ENCODE peak calls at places on chromosome 12, in five cellular contexts. One of them, this sample, is unnamed.
A peak's percentile ranks its signal among the peaks of the same experiment; 100 is the strongest.

GRCh38 chr12:132151145-132151765 is 7.0 kb downstream of the NOC4L start:
- DNase-seq in OCI-LY7: no peak
- DNase-seq in adrenal gland: no peak
- DNase-seq in mesothelial cell of epicardium: peak; percentile 20
- DNase-seq in AG04450: no peak
- DNase-seq in this sample: no peak

GRCh38 chr12:52139579-52140062 is 52.2 kb downstream of the KRT80 start:
- DNase-seq in OCI-LY7: peak; percentile 45
- DNase-seq in adrenal gland: no peak
- DNase-seq in mesothelial cell of epicardium: no peak
- DNase-seq in AG04450: no peak
- DNase-seq in this sample: no peak

GRCh38 chr12:47282206-47282605 is 202.4 kb upstream of the AMIGO2 start:
- DNase-seq in OCI-LY7: no peak
- DNase-seq in adrenal gland: no peak
- DNase-seq in mesothelial cell of epicardium: no peak
- DNase-seq in AG04450: no peak
- DNase-seq in this sample: no peak

GRCh38 chr12:82660541-82661325 is 26.0 kb upstream of the TMTC2 start:
- DNase-seq in OCI-LY7: no peak
- DNase-seq in adrenal gland: no peak
- DNase-seq in mesothelial cell of epicardium: no peak
- DNase-seq in AG04450: no peak
- DNase-seq in this sample: no peak

GRCh38 chr12:99130808-99131538 is 485.9 kb downstream of the APAF1 start:
- DNase-seq in OCI-LY7: no peak
- DNase-seq in adrenal gland: no peak
- DNase-seq in mesothelial cell of epicardium: no peak
- DNase-seq in AG04450: no peak
- DNase-seq in this sample: peak; percentile 30

GRCh38 chr12:7966558-7966957 is 30.6 kb upstream of the SLC2A3 start:
- DNase-seq in OCI-LY7: no peak
- DNase-seq in adrenal gland: no peak
- DNase-seq in mesothelial cell of epicardium: no peak
- DNase-seq in AG04450: no peak
- DNase-seq in this sample: no peak

GRCh38 chr12:12172106-12172511 is 94.7 kb downstream of the LRP6 start:
- DNase-seq in OCI-LY7: no peak
- DNase-seq in adrenal gland: no peak
- DNase-seq in mesothelial cell of epicardium: no peak
- DNase-seq in AG04450: no peak
- DNase-seq in this sample: peak; percentile 14

GRCh38 chr12:96112733-96113132 is 77.3 kb upstream of the LTA4H start:
- DNase-seq in OCI-LY7: no peak
- DNase-seq in adrenal gland: no peak
- DNase-seq in mesothelial cell of epicardium: no peak
- DNase-seq in AG04450: no peak
- DNase-seq in this sample: no peak

GRCh38 chr12:18171571-18171970 is 81.6 kb upstream of the RERGL start:
- DNase-seq in OCI-LY7: no peak
- DNase-seq in adrenal gland: no peak
- DNase-seq in mesothelial cell of epicardium: no peak
- DNase-seq in AG04450: no peak
- DNase-seq in this sample: no peak

GRCh38 chr12:32116897-32117296 is 10.2 kb downstream of the BICD1 start:
- DNase-seq in OCI-LY7: no peak
- DNase-seq in adrenal gland: no peak
- DNase-seq in mesothelial cell of epicardium: no peak
- DNase-seq in AG04450: no peak
- DNase-seq in this sample: no peak

GRCh38 chr12:64724201-64724745 is 34.9 kb downstream of the GNS start:
- DNase-seq in OCI-LY7: no peak
- DNase-seq in adrenal gland: peak; percentile 69
- DNase-seq in mesothelial cell of epicardium: no peak
- DNase-seq in AG04450: no peak
- DNase-seq in this sample: no peak

GRCh38 chr12:110689601-110690430 is 901 bp upstream of the HVCN1 start:
- DNase-seq in OCI-LY7: peak; percentile 52
- DNase-seq in adrenal gland: no peak
- DNase-seq in mesothelial cell of epicardium: no peak
- DNase-seq in AG04450: no peak
- DNase-seq in this sample: peak; percentile 84

GRCh38 chr12:52250048-52250990 is 17.3 kb downstream of the KRT7 start:
- DNase-seq in OCI-LY7: no peak
- DNase-seq in adrenal gland: no peak
- DNase-seq in mesothelial cell of epicardium: no peak
- DNase-seq in AG04450: no peak
- DNase-seq in this sample: peak; percentile 10

GRCh38 chr12:110067531-110067930 is 19.2 kb upstream of the C12orf76 start:
- DNase-seq in OCI-LY7: no peak
- DNase-seq in adrenal gland: no peak
- DNase-seq in mesothelial cell of epicardium: no peak
- DNase-seq in AG04450: no peak
- DNase-seq in this sample: no peak

GRCh38 chr12:113086249-113087164 is 30.0 kb downstream of the DTX1 start:
- DNase-seq in OCI-LY7: peak; percentile 88
- DNase-seq in adrenal gland: no peak
- DNase-seq in mesothelial cell of epicardium: no peak
- DNase-seq in AG04450: no peak
- DNase-seq in this sample: no peak

GRCh38 chr12:4648499-4649357 is at the start of the genes AKAP3 and NDUFA9:
- DNase-seq in OCI-LY7: peak; percentile 81
- DNase-seq in adrenal gland: peak; percentile 90
- DNase-seq in mesothelial cell of epicardium: peak; percentile 50
- DNase-seq in AG04450: peak; percentile 61
- DNase-seq in this sample: peak; percentile 76

GRCh38 chr12:103851127-103851526 is 10.1 kb upstream of the NT5DC3 start:
- DNase-seq in OCI-LY7: no peak
- DNase-seq in adrenal gland: no peak
- DNase-seq in mesothelial cell of epicardium: no peak
- DNase-seq in AG04450: no peak
- DNase-seq in this sample: no peak

GRCh38 chr12:191541-191940 is 22.4 kb downstream of the SLC6A12 start:
- DNase-seq in OCI-LY7: no peak
- DNase-seq in adrenal gland: no peak
- DNase-seq in mesothelial cell of epicardium: no peak
- DNase-seq in AG04450: no peak
- DNase-seq in this sample: no peak

GRCh38 chr12:131117438-131118245 is 163.9 kb downstream of the ADGRD1 start:
- DNase-seq in OCI-LY7: no peak
- DNase-seq in adrenal gland: no peak
- DNase-seq in mesothelial cell of epicardium: peak; percentile 1
- DNase-seq in AG04450: no peak
- DNase-seq in this sample: no peak

DNA sequence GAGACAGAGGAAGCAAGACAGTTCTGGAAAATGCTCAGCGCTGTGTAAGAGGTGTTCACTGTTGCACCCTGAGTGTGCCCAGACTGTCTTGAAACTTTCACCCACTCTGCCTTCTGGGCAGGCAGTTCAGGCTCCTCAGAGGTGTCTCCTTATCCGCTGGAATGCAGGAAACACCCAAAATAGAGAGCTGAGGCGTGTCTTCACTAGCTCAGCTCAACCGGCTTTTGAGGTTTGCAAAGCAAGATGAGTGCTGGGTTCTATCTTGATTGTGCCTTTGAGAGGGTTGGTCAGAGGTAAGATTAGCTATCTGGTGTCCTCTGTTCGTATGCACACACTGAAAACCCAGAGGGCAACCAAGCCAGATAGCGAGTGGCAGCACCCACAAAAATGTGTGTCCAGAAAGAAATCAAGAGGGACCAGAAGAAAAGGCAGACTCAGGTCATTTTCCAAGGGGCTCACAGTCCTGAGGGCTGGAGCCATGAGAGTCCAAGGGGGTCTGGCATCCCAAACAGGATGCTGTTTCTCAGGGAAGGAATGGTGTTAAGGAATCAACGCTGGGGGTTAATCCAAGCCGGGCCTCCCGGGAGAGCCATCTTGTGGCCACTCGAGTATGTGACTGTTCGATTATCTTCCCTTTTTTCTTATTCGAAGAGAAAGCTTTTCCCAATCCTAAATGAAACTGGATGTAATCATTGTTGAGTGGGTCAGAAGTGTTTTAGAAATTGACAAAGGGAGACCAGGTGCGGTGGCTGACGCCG is 47.1 kb downstream of the TBX3 start:
- DNase-seq in OCI-LY7: no peak
- DNase-seq in adrenal gland: no peak
- DNase-seq in mesothelial cell of epicardium: no peak
- DNase-seq in AG04450: no peak
- DNase-seq in this sample: no peak
- TF ChIP-seq CTCF in OCI-LY7: peak; percentile 19
- TF ChIP-seq CTCF in adrenal gland: peak; percentile 28
- TF ChIP-seq CTCF in mesothelial cell of epicardium: no peak
- TF ChIP-seq CTCF in AG04450: peak; percentile 64
- TF ChIP-seq CTCF in this sample: no peak

GRCh38 chr12:63319386-63319785 is 168.4 kb upstream of the AVPR1A start:
- DNase-seq in OCI-LY7: no peak
- DNase-seq in adrenal gland: no peak
- DNase-seq in mesothelial cell of epicardium: no peak
- DNase-seq in AG04450: no peak
- DNase-seq in this sample: no peak
- TF ChIP-seq CTCF in OCI-LY7: no peak
- TF ChIP-seq CTCF in adrenal gland: no peak
- TF ChIP-seq CTCF in mesothelial cell of epicardium: no peak
- TF ChIP-seq CTCF in AG04450: no peak
- TF ChIP-seq CTCF in this sample: no peak

GRCh38 chr12:114164354-114164753 is 198.2 kb upstream of the RBM19 start:
- DNase-seq in OCI-LY7: no peak
- DNase-seq in adrenal gland: no peak
- DNase-seq in mesothelial cell of epicardium: no peak
- DNase-seq in AG04450: no peak
- DNase-seq in this sample: no peak

GRCh38 chr12:114165921-114166320 is 199.8 kb upstream of the RBM19 start:
- DNase-seq in OCI-LY7: no peak
- DNase-seq in adrenal gland: no peak
- DNase-seq in mesothelial cell of epicardium: no peak
- DNase-seq in AG04450: no peak
- DNase-seq in this sample: no peak

GRCh38 chr12:114168061-114168460 is 201.9 kb upstream of the RBM19 start:
- DNase-seq in OCI-LY7: no peak
- DNase-seq in adrenal gland: no peak
- DNase-seq in mesothelial cell of epicardium: no peak
- DNase-seq in AG04450: peak; percentile 1
- DNase-seq in this sample: no peak

GRCh38 chr12:114167431-114167830 is 201.3 kb upstream of the RBM19 start:
- DNase-seq in OCI-LY7: no peak
- DNase-seq in adrenal gland: no peak
- DNase-seq in mesothelial cell of epicardium: no peak
- DNase-seq in AG04450: peak; percentile 2
- DNase-seq in this sample: no peak

DNA sequence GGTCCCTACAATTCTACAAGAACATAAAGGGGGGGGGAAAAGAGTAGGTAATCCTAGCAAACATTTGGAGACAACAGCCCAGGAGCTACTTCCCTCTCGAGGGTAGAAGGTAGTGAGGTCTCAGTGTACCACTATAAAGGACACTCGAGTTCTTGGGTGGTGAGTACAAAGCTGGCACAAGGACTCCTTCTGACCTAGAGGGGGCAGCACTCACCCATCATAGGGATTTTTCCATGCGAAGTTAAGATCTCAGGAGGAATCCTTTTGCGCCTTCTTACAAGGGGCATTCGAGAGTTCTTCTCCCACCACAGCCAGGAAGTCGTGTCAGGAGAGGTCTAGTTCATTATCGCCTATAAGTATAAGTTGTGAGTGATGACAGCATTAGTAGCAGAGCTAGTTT is 200.2 kb upstream of the RBM19 start:
- DNase-seq in OCI-LY7: peak; percentile 14
- DNase-seq in adrenal gland: peak; percentile 67
- DNase-seq in mesothelial cell of epicardium: no peak
- DNase-seq in AG04450: peak; percentile 6
- DNase-seq in this sample: no peak
- TF ChIP-seq CTCF in OCI-LY7: peak; percentile 73
- TF ChIP-seq CTCF in adrenal gland: peak; percentile 65
- TF ChIP-seq CTCF in mesothelial cell of epicardium: peak; percentile 46
- TF ChIP-seq CTCF in AG04450: peak; percentile 68
- TF ChIP-seq CTCF in this sample: no peak

GRCh38 chr12:116695464-116695725 is 42.5 kb downstream of the SPRING1 start:
- DNase-seq in OCI-LY7: peak; percentile 61
- DNase-seq in adrenal gland: no peak
- DNase-seq in mesothelial cell of epicardium: no peak
- DNase-seq in AG04450: no peak
- DNase-seq in this sample: no peak

GRCh38 chr12:116698554-116698953 is 39.3 kb downstream of the SPRING1 start:
- DNase-seq in OCI-LY7: no peak
- DNase-seq in adrenal gland: no peak
- DNase-seq in mesothelial cell of epicardium: no peak
- DNase-seq in AG04450: no peak
- DNase-seq in this sample: no peak

GRCh38 chr12:116698131-116698495 is 39.8 kb downstream of the SPRING1 start:
- DNase-seq in OCI-LY7: no peak
- DNase-seq in adrenal gland: no peak
- DNase-seq in mesothelial cell of epicardium: no peak
- DNase-seq in AG04450: no peak
- DNase-seq in this sample: no peak

GRCh38 chr12:116700066-116700465 is 37.8 kb downstream of the SPRING1 start:
- DNase-seq in OCI-LY7: no peak
- DNase-seq in adrenal gland: no peak
- DNase-seq in mesothelial cell of epicardium: no peak
- DNase-seq in AG04450: no peak
- DNase-seq in this sample: no peak

DNA sequence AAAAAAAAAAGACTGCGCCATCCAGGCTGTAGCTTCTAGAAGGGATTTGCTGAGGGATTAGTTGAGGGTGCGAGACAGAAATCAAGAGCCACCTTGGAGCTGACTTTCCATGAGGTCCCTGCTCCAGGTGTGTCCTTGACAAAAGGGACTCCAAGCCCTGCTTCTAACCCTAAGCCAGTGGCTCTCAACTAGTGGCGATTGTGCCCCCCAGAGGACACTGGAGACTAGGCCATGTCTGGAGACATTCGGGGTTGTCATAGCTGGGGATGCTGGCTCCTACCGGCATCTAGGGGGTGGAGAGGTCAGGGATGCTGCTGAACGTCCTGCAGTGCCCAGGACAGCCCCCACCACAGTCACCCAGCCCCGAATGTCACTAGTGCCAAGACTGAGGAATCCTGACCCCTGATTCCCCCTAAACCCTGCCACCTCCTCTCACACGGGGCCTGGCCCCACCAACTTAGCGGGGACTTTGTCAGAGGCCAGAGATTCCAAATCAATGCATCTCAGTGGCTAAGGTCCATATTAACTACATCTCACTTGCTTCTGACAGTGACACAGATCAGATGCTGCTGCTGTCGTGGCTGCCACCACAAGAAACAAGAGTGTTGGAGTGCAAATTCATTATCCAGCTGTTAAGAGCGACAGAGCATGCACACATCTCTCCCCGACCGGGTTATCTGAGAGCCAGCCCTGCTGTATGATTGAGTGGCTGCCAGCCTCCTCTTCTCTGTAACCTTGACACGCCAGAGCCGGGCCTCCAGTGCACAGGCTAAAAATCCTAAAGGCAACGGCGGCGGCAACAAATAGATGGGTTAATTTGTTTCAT is 40.4 kb downstream of the SPRING1 start:
- DNase-seq in OCI-LY7: peak; percentile 53
- DNase-seq in adrenal gland: peak; percentile 71
- DNase-seq in mesothelial cell of epicardium: no peak
- DNase-seq in AG04450: no peak
- DNase-seq in this sample: peak; percentile 56
- TF ChIP-seq CTCF in OCI-LY7: peak; percentile 65
- TF ChIP-seq CTCF in adrenal gland: no peak
- TF ChIP-seq CTCF in mesothelial cell of epicardium: no peak
- TF ChIP-seq CTCF in AG04450: peak; percentile 19
- TF ChIP-seq CTCF in this sample: peak; percentile 21

This sample was measured in GM20000.